ENCODE peak calls at places on chromosomes 12 and 14, in four cellular contexts. U is anterior cingulate cortex; C is activated T-cell treated with anti-CD3 and anti-CD28 coated beads, Interleukin-2, amount 50 U/mL, for 4 hours; D is BE2C. P is an unnamed sample.

GRCh38 chr12:127389923-127390322 is 877.0 kb upstream of the TMEM132C start:
- DNase-seq in D (no peak), U (no peak), C (no peak), P (no peak)

GRCh38 chr14:71498151-71498734 is 434.0 kb upstream of the RGS6 start:
- DNase-seq in C (no peak), D (no peak), U (no peak), P (no peak)

GRCh38 chr12:90945070-90945649 is 9.8 kb downstream of the CCER1 start:
- DNase-seq in D (no peak), C (no peak), U (no peak), P (no peak)

GRCh38 chr14:104221071-104221625 is 82.8 kb downstream of the KIF26A start:
- DNase-seq in D (no peak), U (no peak), C (no peak), P (no peak)

GRCh38 chr12:53065470-53065869 is 13.7 kb downstream of the SPRYD3 start:
- DNase-seq in C (no peak), U (no peak), D (no peak), P (no peak)

GRCh38 chr12:130506844-130507243 is 169.2 kb downstream of the PIWIL1 start:
- DNase-seq in U (no peak), C (no peak), D (no peak), P (no peak)

GRCh38 chr12:51012570-51013236 is 13.5 kb downstream of the SLC11A2 start:
- DNase-seq in D (no peak), C (no peak), U (no peak), P (no peak)

GRCh38 chr12:66269757-66270383 is 32.4 kb upstream of the HELB start:
- DNase-seq in C (no peak), D (no peak), U (peak), P (no peak)

P was measured in effector CD8-positive, alpha-beta T cell.